ENCODE peak calls at places on chromosome 3, in six cellular contexts. One of them, this sample, is unnamed.

GRCh38 chr3:185737020-185737419 is 87.8 kb downstream of the IGF2BP2 start:
- DNase-seq in ELR: peak
- DNase-seq in activated B cell treated with CpG ODN at 0.5 μM for 24 hours: no peak
- DNase-seq in stimulated activated naive CD8-positive, alpha-beta T cell treated with anti-CD3 and anti-CD28 coated beads, Interleukin-15, Interleukin-2, amounts not matched to agents 100 U/mL and 50 U/mL, for 24 hours: no peak
- DNase-seq in amniotic stem cell: no peak
- DNase-seq in CD14-positive monocyte: no peak
- DNase-seq in this sample: no peak

GRCh38 chr3:101085752-101086151 is 92.5 kb upstream of the ABI3BP start:
- DNase-seq in ELR: no peak
- DNase-seq in activated B cell treated with CpG ODN at 0.5 μM for 24 hours: no peak
- DNase-seq in stimulated activated naive CD8-positive, alpha-beta T cell treated with anti-CD3 and anti-CD28 coated beads, Interleukin-15, Interleukin-2, amounts not matched to agents 100 U/mL and 50 U/mL, for 24 hours: no peak
- DNase-seq in amniotic stem cell: no peak
- DNase-seq in CD14-positive monocyte: no peak
- DNase-seq in this sample: no peak

GRCh38 chr3:145817870-145818483 is 343.0 kb downstream of the PLOD2 start:
- DNase-seq in ELR: no peak
- DNase-seq in activated B cell treated with CpG ODN at 0.5 μM for 24 hours: no peak
- DNase-seq in stimulated activated naive CD8-positive, alpha-beta T cell treated with anti-CD3 and anti-CD28 coated beads, Interleukin-15, Interleukin-2, amounts not matched to agents 100 U/mL and 50 U/mL, for 24 hours: no peak
- DNase-seq in amniotic stem cell: no peak
- DNase-seq in CD14-positive monocyte: no peak
- DNase-seq in this sample: no peak

GRCh38 chr3:86937306-86937791 is 53.6 kb downstream of the VGLL3 start:
- DNase-seq in ELR: peak
- DNase-seq in activated B cell treated with CpG ODN at 0.5 μM for 24 hours: no peak
- DNase-seq in stimulated activated naive CD8-positive, alpha-beta T cell treated with anti-CD3 and anti-CD28 coated beads, Interleukin-15, Interleukin-2, amounts not matched to agents 100 U/mL and 50 U/mL, for 24 hours: no peak
- DNase-seq in amniotic stem cell: peak
- DNase-seq in CD14-positive monocyte: no peak
- DNase-seq in this sample: no peak

GRCh38 chr3:196662033-196662432 is 22.5 kb downstream of the NRROS start:
- DNase-seq in ELR: no peak
- DNase-seq in activated B cell treated with CpG ODN at 0.5 μM for 24 hours: no peak
- DNase-seq in stimulated activated naive CD8-positive, alpha-beta T cell treated with anti-CD3 and anti-CD28 coated beads, Interleukin-15, Interleukin-2, amounts not matched to agents 100 U/mL and 50 U/mL, for 24 hours: no peak
- DNase-seq in amniotic stem cell: no peak
- DNase-seq in CD14-positive monocyte: no peak
- DNase-seq in this sample: no peak

GRCh38 chr3:43285644-43286043 is 696 bp upstream of the SNRK start:
- DNase-seq in ELR: no peak
- DNase-seq in activated B cell treated with CpG ODN at 0.5 μM for 24 hours: no peak
- DNase-seq in stimulated activated naive CD8-positive, alpha-beta T cell treated with anti-CD3 and anti-CD28 coated beads, Interleukin-15, Interleukin-2, amounts not matched to agents 100 U/mL and 50 U/mL, for 24 hours: no peak
- DNase-seq in amniotic stem cell: no peak
- DNase-seq in CD14-positive monocyte: no peak
- DNase-seq in this sample: no peak

GRCh38 chr3:16508591-16508995 is 4.9 kb downstream of the RFTN1 start:
- DNase-seq in ELR: no peak
- DNase-seq in activated B cell treated with CpG ODN at 0.5 μM for 24 hours: no peak
- DNase-seq in stimulated activated naive CD8-positive, alpha-beta T cell treated with anti-CD3 and anti-CD28 coated beads, Interleukin-15, Interleukin-2, amounts not matched to agents 100 U/mL and 50 U/mL, for 24 hours: no peak
- DNase-seq in amniotic stem cell: no peak
- DNase-seq in CD14-positive monocyte: no peak
- DNase-seq in this sample: no peak

GRCh38 chr3:106428565-106428994 is 559.8 kb upstream of the CBLB start:
- DNase-seq in ELR: peak
- DNase-seq in activated B cell treated with CpG ODN at 0.5 μM for 24 hours: no peak
- DNase-seq in stimulated activated naive CD8-positive, alpha-beta T cell treated with anti-CD3 and anti-CD28 coated beads, Interleukin-15, Interleukin-2, amounts not matched to agents 100 U/mL and 50 U/mL, for 24 hours: peak
- DNase-seq in amniotic stem cell: peak
- DNase-seq in CD14-positive monocyte: no peak
- DNase-seq in this sample: no peak

GRCh38 chr3:157551961-157552360 is 48.7 kb upstream of the VEPH1 start:
- DNase-seq in ELR: no peak
- DNase-seq in activated B cell treated with CpG ODN at 0.5 μM for 24 hours: no peak
- DNase-seq in stimulated activated naive CD8-positive, alpha-beta T cell treated with anti-CD3 and anti-CD28 coated beads, Interleukin-15, Interleukin-2, amounts not matched to agents 100 U/mL and 50 U/mL, for 24 hours: no peak
- DNase-seq in amniotic stem cell: no peak
- DNase-seq in CD14-positive monocyte: no peak
- DNase-seq in this sample: no peak

GRCh38 chr3:153232737-153233330 is 70.8 kb downstream of the RAP2B start:
- DNase-seq in ELR: peak
- DNase-seq in activated B cell treated with CpG ODN at 0.5 μM for 24 hours: no peak
- DNase-seq in stimulated activated naive CD8-positive, alpha-beta T cell treated with anti-CD3 and anti-CD28 coated beads, Interleukin-15, Interleukin-2, amounts not matched to agents 100 U/mL and 50 U/mL, for 24 hours: no peak
- DNase-seq in amniotic stem cell: peak
- DNase-seq in CD14-positive monocyte: no peak
- DNase-seq in this sample: no peak

GRCh38 chr3:149362361-149362760 is 15.1 kb downstream of the TM4SF1 start:
- DNase-seq in ELR: no peak
- DNase-seq in activated B cell treated with CpG ODN at 0.5 μM for 24 hours: no peak
- DNase-seq in stimulated activated naive CD8-positive, alpha-beta T cell treated with anti-CD3 and anti-CD28 coated beads, Interleukin-15, Interleukin-2, amounts not matched to agents 100 U/mL and 50 U/mL, for 24 hours: no peak
- DNase-seq in amniotic stem cell: no peak
- DNase-seq in CD14-positive monocyte: no peak
- DNase-seq in this sample: no peak

GRCh38 chr3:105647047-105647446 is 221.8 kb downstream of the CBLB start:
- DNase-seq in ELR: peak
- DNase-seq in activated B cell treated with CpG ODN at 0.5 μM for 24 hours: no peak
- DNase-seq in stimulated activated naive CD8-positive, alpha-beta T cell treated with anti-CD3 and anti-CD28 coated beads, Interleukin-15, Interleukin-2, amounts not matched to agents 100 U/mL and 50 U/mL, for 24 hours: no peak
- DNase-seq in amniotic stem cell: peak
- DNase-seq in CD14-positive monocyte: peak
- DNase-seq in this sample: no peak

GRCh38 chr3:71578045-71578730 is 5.3 kb downstream of the FOXP1 start:
- DNase-seq in ELR: peak
- DNase-seq in activated B cell treated with CpG ODN at 0.5 μM for 24 hours: no peak
- DNase-seq in stimulated activated naive CD8-positive, alpha-beta T cell treated with anti-CD3 and anti-CD28 coated beads, Interleukin-15, Interleukin-2, amounts not matched to agents 100 U/mL and 50 U/mL, for 24 hours: no peak
- DNase-seq in amniotic stem cell: no peak
- DNase-seq in CD14-positive monocyte: no peak
- DNase-seq in this sample: no peak

GRCh38 chr3:122936986-122937385 is 90.6 kb downstream of the SEMA5B start:
- DNase-seq in ELR: no peak
- DNase-seq in activated B cell treated with CpG ODN at 0.5 μM for 24 hours: no peak
- DNase-seq in stimulated activated naive CD8-positive, alpha-beta T cell treated with anti-CD3 and anti-CD28 coated beads, Interleukin-15, Interleukin-2, amounts not matched to agents 100 U/mL and 50 U/mL, for 24 hours: no peak
- DNase-seq in amniotic stem cell: no peak
- DNase-seq in CD14-positive monocyte: no peak
- DNase-seq in this sample: no peak

GRCh38 chr3:192850501-192850981 is 67.1 kb downstream of the MB21D2 start:
- DNase-seq in ELR: peak
- DNase-seq in activated B cell treated with CpG ODN at 0.5 μM for 24 hours: no peak
- DNase-seq in stimulated activated naive CD8-positive, alpha-beta T cell treated with anti-CD3 and anti-CD28 coated beads, Interleukin-15, Interleukin-2, amounts not matched to agents 100 U/mL and 50 U/mL, for 24 hours: peak
- DNase-seq in amniotic stem cell: no peak
- DNase-seq in CD14-positive monocyte: no peak
- DNase-seq in this sample: no peak

GRCh38 chr3:100401674-100402036 is 316 bp downstream of the LNP1 start:
- DNase-seq in ELR: peak
- DNase-seq in activated B cell treated with CpG ODN at 0.5 μM for 24 hours: no peak
- DNase-seq in stimulated activated naive CD8-positive, alpha-beta T cell treated with anti-CD3 and anti-CD28 coated beads, Interleukin-15, Interleukin-2, amounts not matched to agents 100 U/mL and 50 U/mL, for 24 hours: peak
- DNase-seq in amniotic stem cell: no peak
- DNase-seq in CD14-positive monocyte: no peak
- DNase-seq in this sample: no peak

GRCh38 chr3:77147836-77148578 is 108.1 kb downstream of the ROBO2 start:
- DNase-seq in ELR: no peak
- DNase-seq in activated B cell treated with CpG ODN at 0.5 μM for 24 hours: no peak
- DNase-seq in stimulated activated naive CD8-positive, alpha-beta T cell treated with anti-CD3 and anti-CD28 coated beads, Interleukin-15, Interleukin-2, amounts not matched to agents 100 U/mL and 50 U/mL, for 24 hours: no peak
- DNase-seq in amniotic stem cell: no peak
- DNase-seq in CD14-positive monocyte: no peak
- DNase-seq in this sample: no peak

GRCh38 chr3:125334675-125335560 is 40.2 kb downstream of the ZNF148 start:
- DNase-seq in ELR: no peak
- DNase-seq in activated B cell treated with CpG ODN at 0.5 μM for 24 hours: no peak
- DNase-seq in stimulated activated naive CD8-positive, alpha-beta T cell treated with anti-CD3 and anti-CD28 coated beads, Interleukin-15, Interleukin-2, amounts not matched to agents 100 U/mL and 50 U/mL, for 24 hours: no peak
- DNase-seq in amniotic stem cell: no peak
- DNase-seq in CD14-positive monocyte: no peak
- DNase-seq in this sample: no peak

GRCh38 chr3:112097378-112097777 is 11.2 kb downstream of the C3orf52 start:
- DNase-seq in ELR: peak
- DNase-seq in activated B cell treated with CpG ODN at 0.5 μM for 24 hours: no peak
- DNase-seq in stimulated activated naive CD8-positive, alpha-beta T cell treated with anti-CD3 and anti-CD28 coated beads, Interleukin-15, Interleukin-2, amounts not matched to agents 100 U/mL and 50 U/mL, for 24 hours: no peak
- DNase-seq in amniotic stem cell: peak
- DNase-seq in CD14-positive monocyte: no peak
- DNase-seq in this sample: no peak

GRCh38 chr3:53773586-53774368 is 72.4 kb downstream of the CHDH start:
- DNase-seq in ELR: peak
- DNase-seq in activated B cell treated with CpG ODN at 0.5 μM for 24 hours: no peak
- DNase-seq in stimulated activated naive CD8-positive, alpha-beta T cell treated with anti-CD3 and anti-CD28 coated beads, Interleukin-15, Interleukin-2, amounts not matched to agents 100 U/mL and 50 U/mL, for 24 hours: no peak
- DNase-seq in amniotic stem cell: peak
- DNase-seq in CD14-positive monocyte: no peak
- DNase-seq in this sample: no peak

GRCh38 chr3:36317915-36318314 is 62.4 kb upstream of the STAC start:
- DNase-seq in ELR: no peak
- DNase-seq in activated B cell treated with CpG ODN at 0.5 μM for 24 hours: no peak
- DNase-seq in stimulated activated naive CD8-positive, alpha-beta T cell treated with anti-CD3 and anti-CD28 coated beads, Interleukin-15, Interleukin-2, amounts not matched to agents 100 U/mL and 50 U/mL, for 24 hours: no peak
- DNase-seq in amniotic stem cell: no peak
- DNase-seq in CD14-positive monocyte: no peak
- DNase-seq in this sample: no peak

GRCh38 chr3:123346726-123347125 is 102.2 kb downstream of the ADCY5 start:
- DNase-seq in ELR: no peak
- DNase-seq in activated B cell treated with CpG ODN at 0.5 μM for 24 hours: no peak
- DNase-seq in stimulated activated naive CD8-positive, alpha-beta T cell treated with anti-CD3 and anti-CD28 coated beads, Interleukin-15, Interleukin-2, amounts not matched to agents 100 U/mL and 50 U/mL, for 24 hours: no peak
- DNase-seq in amniotic stem cell: no peak
- DNase-seq in CD14-positive monocyte: peak
- DNase-seq in this sample: no peak

GRCh38 chr3:123258811-123259420 is 57.2 kb downstream of the SEC22A start:
- DNase-seq in ELR: peak
- DNase-seq in activated B cell treated with CpG ODN at 0.5 μM for 24 hours: no peak
- DNase-seq in stimulated activated naive CD8-positive, alpha-beta T cell treated with anti-CD3 and anti-CD28 coated beads, Interleukin-15, Interleukin-2, amounts not matched to agents 100 U/mL and 50 U/mL, for 24 hours: no peak
- DNase-seq in amniotic stem cell: no peak
- DNase-seq in CD14-positive monocyte: no peak
- DNase-seq in this sample: no peak

GRCh38 chr3:146814601-146815315 is 209.6 kb upstream of the PLSCR5 start:
- DNase-seq in ELR: peak
- DNase-seq in activated B cell treated with CpG ODN at 0.5 μM for 24 hours: no peak
- DNase-seq in stimulated activated naive CD8-positive, alpha-beta T cell treated with anti-CD3 and anti-CD28 coated beads, Interleukin-15, Interleukin-2, amounts not matched to agents 100 U/mL and 50 U/mL, for 24 hours: no peak
- DNase-seq in amniotic stem cell: no peak
- DNase-seq in CD14-positive monocyte: no peak
- DNase-seq in this sample: no peak